ENCODE peak calls at places on chromosome 3, in four cellular contexts. S is tibial artery, V is progenitor cell of endocrine pancreas, A is GM20000. B is an unnamed sample.

GRCh38 chr3:168834558-168834957 is 738.8 kb upstream of the GOLIM4 start:
- DNase-seq in A (no peak), V (no peak), S (no peak), B (no peak)

GRCh38 chr3:103247459-103247858 is 812.6 kb downstream of the ZPLD1 start:
- DNase-seq in A (no peak), S (no peak), V (no peak), B (no peak)

GRCh38 chr3:188947983-188948657 is 223.7 kb upstream of the TPRG1 start:
- DNase-seq in V (no peak), A (no peak), S (peak), B (no peak)

GRCh38 chr3:58387650-58388546 is 45.7 kb downstream of the PDHB start:
- DNase-seq in S (no peak), V (no peak), A (no peak), B (no peak)

GRCh38 chr3:184590795-184591194 is 29.2 kb downstream of the EPHB3 start:
- DNase-seq in A (no peak), V (no peak), S (no peak), B (no peak)

GRCh38 chr3:161884830-161885229 is 388.2 kb downstream of the OTOL1 start:
- DNase-seq in A (no peak), S (no peak), V (no peak), B (no peak)

GRCh38 chr3:195107593-195107992 is 163.4 kb downstream of the XXYLT1 start:
- DNase-seq in A (no peak), V (no peak), S (peak), B (no peak)

GRCh38 chr3:87088984-87089841 is 98.3 kb upstream of the VGLL3 start:
- DNase-seq in V (no peak), S (peak), A (peak), B (peak)

GRCh38 chr3:71109241-71109976 is 474.1 kb downstream of the FOXP1 start:
- DNase-seq in S (no peak), V (no peak), A (no peak), B (no peak)

GRCh38 chr3:14879161-14879888 is 60.6 kb downstream of the FGD5 start:
- DNase-seq in A (no peak), V (no peak), S (peak), B (no peak)

GRCh38 chr3:133956982-133957381 is 61.3 kb upstream of the RAB6B start:
- DNase-seq in A (no peak), V (no peak), S (no peak), B (no peak)

GRCh38 chr3:45832691-45833090 is 9.2 kb downstream of the LZTFL1 start:
- DNase-seq in A (no peak), S (no peak), V (no peak), B (no peak)

GRCh38 chr3:151992326-151993041 is 119.0 kb downstream of the SUCNR1 start:
- DNase-seq in V (no peak), A (no peak), S (no peak), B (no peak)

GRCh38 chr3:47227678-47228077 is 54.9 kb downstream of the KIF9 start:
- DNase-seq in A (peak), S (peak), V (no peak), B (peak)

GRCh38 chr3:107412376-107412775 is 35.1 kb downstream of the CCDC54 start:
- DNase-seq in S (no peak), A (no peak), V (no peak), B (no peak)

GRCh38 chr3:142817897-142818296 is 71.0 kb downstream of the PCOLCE2 start:
- DNase-seq in A (no peak), V (no peak), S (no peak), B (no peak)

GRCh38 chr3:5037828-5038227 is 58.6 kb downstream of the BHLHE40 start:
- DNase-seq in A (no peak), V (no peak), S (no peak), B (no peak)

GRCh38 chr3:47266709-47267489 is 15.7 kb downstream of the KIF9 start:
- DNase-seq in A (peak), V (no peak), S (peak), B (peak)

GRCh38 chr3:49471856-49472495 is 1.9 kb downstream of the DAG1 start:
- DNase-seq in V (no peak), S (no peak), A (no peak), B (no peak)

GRCh38 chr3:23954144-23954543 is 9.1 kb downstream of the NR1D2 start:
- DNase-seq in A (no peak), V (no peak), S (no peak), B (no peak)

GRCh38 chr3:104066658-104067057 is 1300.1 kb upstream of the ALCAM start:
- DNase-seq in S (no peak), V (no peak), A (no peak), B (no peak)

GRCh38 chr3:184336484-184337230 is 743 bp upstream of the FAM131A start:
- DNase-seq in V (no peak), A (peak), S (peak), B (no peak)

GRCh38 chr3:110210261-110210660 is 861.4 kb upstream of the NECTIN3 start:
- DNase-seq in V (no peak), S (no peak), A (no peak), B (no peak)

GRCh38 chr3:29597376-29598008 is 316.6 kb downstream of the RBMS3 start:
- DNase-seq in S (no peak), A (no peak), V (no peak), B (no peak)

GRCh38 chr3:112334709-112335108 is 1.8 kb downstream of the CD200 start:
- DNase-seq in S (no peak), V (no peak), A (no peak), B (no peak)

GRCh38 chr3:179624471-179624870 is 19.9 kb downstream of the NDUFB5 start:
- DNase-seq in S (no peak), V (no peak), A (no peak), B (no peak)

GRCh38 chr3:196886175-196886574 is 18.5 kb downstream of the SENP5 start:
- DNase-seq in A (no peak), V (no peak), S (no peak), B (no peak)

GRCh38 chr3:141193431-141193830 is 38.2 kb upstream of the PXYLP1 start:
- DNase-seq in S (no peak), A (no peak), V (no peak), B (no peak)

GRCh38 chr3:135267487-135267886 is 472.4 kb downstream of the EPHB1 start:
- DNase-seq in V (no peak), A (no peak), S (no peak), B (no peak)

GRCh38 chr3:65597952-65598413 is 440.7 kb downstream of the MAGI1 start:
- DNase-seq in A (no peak), S (no peak), V (peak), B (no peak)

GRCh38 chr3:177585271-177585670 is 388.0 kb upstream of the TBL1XR1 start:
- DNase-seq in V (no peak), S (no peak), A (no peak), B (no peak)

GRCh38 chr3:14915636-14916222 is 31.7 kb upstream of the NR2C2 start:
- DNase-seq in A (no peak), S (no peak), V (no peak), B (no peak)

GRCh38 chr3:16390581-16390980 is 122.9 kb downstream of the RFTN1 start:
- DNase-seq in S (no peak), V (no peak), A (no peak), B (no peak)

DNA sequence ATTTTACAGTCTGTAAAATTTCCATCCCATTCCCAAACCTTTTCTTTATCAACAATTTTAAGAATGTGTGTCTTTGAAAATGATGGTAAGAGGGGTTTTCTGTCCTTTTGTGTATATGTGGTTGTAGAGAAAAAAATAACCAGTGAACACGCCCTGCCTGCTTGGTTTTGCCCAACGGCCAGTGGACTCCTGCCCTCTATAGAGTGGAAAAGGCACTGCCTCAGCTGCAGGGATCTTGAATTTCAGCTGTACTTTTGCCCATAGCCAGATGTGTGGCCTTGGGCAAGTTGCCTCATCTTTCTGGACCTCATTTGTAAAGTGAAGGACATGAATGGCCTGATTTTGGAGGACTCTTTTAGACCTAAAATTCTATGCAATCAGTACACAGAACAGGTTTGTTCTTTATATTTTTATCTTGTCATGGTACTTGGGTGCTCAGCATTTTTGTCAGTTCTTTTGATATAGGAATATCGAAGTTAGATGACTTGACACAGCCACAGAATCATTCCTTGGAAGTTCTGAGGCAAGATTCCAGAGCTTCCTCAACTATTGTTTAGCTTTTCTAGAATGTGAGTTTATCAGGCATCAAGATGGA is 81.0 kb downstream of the CLDN11 start:
- DNase-seq in V (no peak), S (no peak), A (peak), B (no peak)
- TF ChIP-seq CTCF in V (peak), S (no peak), A (peak), B (no peak)

GRCh38 chr3:187832202-187832601 is 86.9 kb upstream of the BCL6 start:
- DNase-seq in V (no peak), S (no peak), A (no peak), B (no peak)
- TF ChIP-seq CTCF in V (no peak), S (no peak), A (no peak), B (peak)

GRCh38 chr3:72309626-72310025 is 524.7 kb upstream of the PROK2 start:
- DNase-seq in A (no peak), S (no peak), V (no peak), B (no peak)
- TF ChIP-seq CTCF in A (no peak), S (no peak), V (no peak), B (no peak)

DNA sequence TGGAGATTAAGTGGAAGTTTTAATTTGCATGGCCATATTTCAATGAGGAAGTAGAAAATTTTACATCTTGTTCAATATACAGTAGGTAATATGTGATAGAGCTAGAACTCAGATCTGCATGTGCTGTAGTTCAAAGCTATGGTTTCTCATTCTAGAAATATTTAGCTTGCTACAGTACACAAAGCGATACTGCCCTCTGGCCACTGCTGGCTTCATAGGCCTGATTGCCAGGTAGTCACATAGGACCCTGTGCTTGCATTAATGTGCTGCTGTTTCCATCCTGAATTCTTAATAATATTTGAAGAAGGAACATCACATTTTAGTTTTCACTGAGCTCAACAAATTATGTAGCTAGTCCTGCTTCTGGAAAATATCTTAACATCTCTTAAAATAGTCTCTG is 87.0 kb downstream of the PLSCR2 start:
- DNase-seq in A (no peak), S (no peak), V (no peak), B (no peak)
- TF ChIP-seq CTCF in A (no peak), S (no peak), V (peak), B (no peak)

GRCh38 chr3:192801985-192802384 is 74.6 kb upstream of the FGF12 start:
- DNase-seq in A (no peak), S (no peak), V (no peak), B (no peak)

GRCh38 chr3:192804502-192804901 is 77.2 kb upstream of the FGF12 start:
- DNase-seq in A (no peak), V (no peak), S (no peak), B (no peak)

DNA sequence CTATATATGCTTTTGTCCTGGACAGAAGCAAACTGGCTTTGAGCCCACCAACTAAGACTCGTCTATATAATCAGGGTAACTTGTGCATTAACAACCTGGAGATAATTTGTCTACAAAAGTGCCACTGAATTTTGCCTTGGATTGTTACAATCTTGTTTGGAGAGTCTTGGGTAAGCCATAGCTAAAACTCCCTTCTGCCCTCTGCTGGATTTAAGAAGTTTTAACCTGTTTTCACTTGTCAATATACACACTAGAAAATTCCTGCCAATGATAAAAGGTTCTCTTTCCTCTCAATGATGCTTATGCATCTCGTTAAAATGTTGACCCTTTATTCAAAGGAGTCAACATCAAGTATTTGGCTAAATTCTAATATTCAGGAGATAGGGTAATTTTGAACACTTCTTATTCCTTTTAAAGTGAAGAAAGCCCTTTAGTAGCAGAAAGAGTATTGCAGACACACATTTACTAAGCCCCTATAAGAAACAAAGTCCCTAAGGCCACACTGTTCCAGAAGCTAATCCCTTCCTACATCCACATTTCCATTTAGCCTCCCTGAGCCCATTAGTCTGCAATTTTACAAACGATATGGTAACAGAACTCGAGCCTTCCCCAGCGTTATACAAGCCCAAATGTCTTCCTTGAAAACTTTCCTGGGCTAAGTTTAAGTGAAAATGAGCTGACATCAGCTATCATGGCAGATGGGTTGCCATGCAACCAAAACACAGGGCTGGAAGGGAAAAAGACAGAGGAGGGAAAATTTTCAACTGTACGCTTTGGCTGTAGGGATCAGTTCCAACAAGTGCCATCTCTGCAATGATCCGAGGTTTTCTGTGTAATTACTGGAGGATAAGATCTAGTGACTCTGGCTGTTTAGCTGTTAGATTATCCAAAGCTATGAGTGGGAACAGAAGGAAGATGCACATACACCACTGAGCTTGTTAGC is 75.9 kb upstream of the FGF12 start:
- DNase-seq in S (no peak), A (no peak), V (no peak), B (no peak)
- TF ChIP-seq CTCF in S (peak), A (no peak), V (peak), B (peak)

GRCh38 chr3:10504161-10505049 is 981 bp downstream of the ATP2B2 start:
- DNase-seq in S (no peak), A (no peak), V (no peak), B (no peak)
- TF ChIP-seq CTCF in S (no peak), A (no peak), V (peak), B (no peak)

GRCh38 chr3:12100784-12101183 is 57.9 kb downstream of the TIMP4 start:
- DNase-seq in V (no peak), S (no peak), A (no peak), B (no peak)

GRCh38 chr3:12097972-12098371 is 60.7 kb downstream of the TIMP4 start:
- DNase-seq in V (no peak), A (no peak), S (no peak), B (no peak)

DNA sequence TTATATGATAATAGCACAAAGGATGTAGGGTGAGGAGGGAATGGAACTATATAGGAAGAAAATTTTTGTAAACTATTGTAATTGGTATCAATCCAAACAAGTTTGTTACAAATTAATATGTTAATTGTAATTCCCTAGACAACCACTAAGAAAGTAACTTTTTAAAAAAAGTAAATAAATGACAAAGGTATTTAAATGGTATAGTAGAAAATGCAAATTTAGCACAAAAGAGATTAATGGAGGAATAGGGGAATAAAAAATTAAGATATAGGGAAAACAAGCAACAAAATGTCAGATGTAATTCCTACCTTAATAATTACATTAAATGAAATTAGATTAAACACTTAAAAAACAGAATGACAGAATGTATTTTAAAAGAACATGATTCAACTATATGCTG is 60.3 kb downstream of the TIMP4 start:
- DNase-seq in S (no peak), A (no peak), V (no peak), B (no peak)
- TF ChIP-seq CTCF in S (no peak), A (no peak), V (peak), B (no peak)

GRCh38 chr3:100606894-100607512 is 2.4 kb upstream of the ADGRG7 start:
- DNase-seq in V (no peak), S (no peak), A (no peak), B (no peak)
- TF ChIP-seq CTCF in V (no peak), S (no peak), A (no peak), B (no peak)

GRCh38 chr3:129161860-129162271 is 1.0 kb upstream of the ISY1 start:
- DNase-seq in A (peak), V (no peak), S (no peak), B (peak)
- TF ChIP-seq CTCF in A (no peak), V (no peak), S (no peak), B (peak)